ENCODE peak calls at places on chromosome 9, in eight cellular contexts. G is mammary epithelial cell, D is esophagus squamous epithelium, T is lung, Q is heart left ventricle, F is thyroid gland, L is transverse colon, V is pancreas. Z is an unnamed sample. For H3K36me3, the result is how much of the 10 kb centered on the place peaks cover.

GRCh38 chr9:86424246-86424891 is 70.2 kb upstream of the TUT7 start:
- DNase-seq in L (no peak), T (no peak), Q (no peak), D (no peak), F (no peak), V (no peak), G (no peak), Z (no peak)

GRCh38 chr9:13487936-13488335 is 208.4 kb upstream of the MPDZ start:
- DNase-seq in Q (no peak), L (no peak), G (peak), F (peak), V (no peak), T (no peak), D (no peak), Z (no peak)

GRCh38 chr9:117709936-117710335 is 5.7 kb downstream of the TLR4 start:
- DNase-seq in V (no peak), F (no peak), Q (no peak), G (no peak), T (no peak), L (no peak), D (no peak), Z (no peak)

GRCh38 chr9:72205513-72205912 is 56.3 kb downstream of the GDA start:
- DNase-seq in F (no peak), G (peak), Q (no peak), L (no peak), D (no peak), T (no peak), V (no peak), Z (no peak)

GRCh38 chr9:21002040-21002439 is 29.4 kb downstream of the HACD4 start:
- DNase-seq in Q (no peak), T (no peak), G (no peak), V (no peak), F (no peak), D (no peak), L (no peak), Z (no peak)

GRCh38 chr9:107749787-107750444 is 260.3 kb upstream of the KLF4 start:
- DNase-seq in F (peak), D (peak), T (peak), Q (peak), G (peak), L (peak), V (no peak), Z (peak)

GRCh38 chr9:70924905-70925547 is 196.4 kb downstream of the TRPM3 start:
- DNase-seq in F (peak), Q (peak), G (peak), V (no peak), L (peak), T (peak), D (no peak), Z (no peak)

GRCh38 chr9:78354324-78354973 is 57.5 kb downstream of the PSAT1 start:
- DNase-seq in F (no peak), T (no peak), L (no peak), G (no peak), D (no peak), V (no peak), Q (no peak), Z (no peak)

GRCh38 chr9:37271679-37272078 is 150.8 kb upstream of the GRHPR start:
- DNase-seq in Q (no peak), D (no peak), L (no peak), F (no peak), V (no peak), G (no peak), T (no peak), Z (no peak)

GRCh38 chr9:36286388-36286787 is 28.1 kb upstream of the GNE start:
- DNase-seq in F (no peak), L (no peak), Q (no peak), V (no peak), T (no peak), G (no peak), D (no peak), Z (no peak)

GRCh38 chr9:83451308-83451707 is 86.9 kb downstream of the FRMD3 start:
- DNase-seq in G (peak), T (no peak), F (no peak), V (no peak), Q (no peak), D (no peak), L (no peak), Z (no peak)

GRCh38 chr9:136177224-136177623 is 27.7 kb downstream of the LHX3 start:
- DNase-seq in V (peak), Q (no peak), L (no peak), F (no peak), D (no peak), T (no peak), G (no peak), Z (no peak)

GRCh38 chr9:82593436-82593835 is 469.5 kb downstream of the RASEF start:
- DNase-seq in G (no peak), F (no peak), Q (no peak), L (no peak), D (no peak), T (no peak), V (no peak), Z (no peak)

GRCh38 chr9:112012026-112012902 is 115.7 kb downstream of the UGCG start:
- DNase-seq in D (no peak), L (peak), T (peak), F (peak), V (no peak), Q (peak), G (peak), Z (peak)

GRCh38 chr9:118318770-118319443 is 614.7 kb downstream of the TLR4 start:
- DNase-seq in V (no peak), Q (peak), D (no peak), G (peak), F (no peak), L (no peak), T (no peak), Z (peak)

GRCh38 chr9:33458444-33458843 is 11.1 kb upstream of the AQP3 start:
- DNase-seq in V (no peak), G (peak), D (no peak), L (no peak), F (no peak), Q (no peak), T (peak), Z (no peak)

GRCh38 chr9:37011530-37011929 is 22.5 kb downstream of the PAX5 start:
- DNase-seq in F (no peak), T (no peak), V (no peak), L (no peak), D (no peak), G (no peak), Q (no peak), Z (no peak)

GRCh38 chr9:9592104-9592503 is 1020.7 kb downstream of the PTPRD start:
- DNase-seq in Q (no peak), L (no peak), G (no peak), F (no peak), D (no peak), T (no peak), V (no peak), Z (no peak)

GRCh38 chr9:68637020-68637419 is 68.0 kb upstream of the PIP5K1B start:
- DNase-seq in Q (no peak), T (no peak), D (no peak), G (no peak), F (no peak), V (no peak), L (peak), Z (no peak)

GRCh38 chr9:36974731-36975130 is 59.3 kb downstream of the PAX5 start:
- DNase-seq in Q (no peak), V (no peak), T (no peak), L (no peak), F (no peak), G (no peak), D (no peak), Z (no peak)

GRCh38 chr9:105054488-105054887 is 126.5 kb upstream of the ABCA1 start:
- DNase-seq in L (no peak), G (peak), V (no peak), Q (no peak), T (no peak), F (no peak), D (no peak), Z (no peak)

GRCh38 chr9:117809751-117810150 is 105.5 kb downstream of the TLR4 start:
- DNase-seq in F (no peak), T (no peak), V (no peak), G (no peak), Q (no peak), L (no peak), D (no peak), Z (no peak)

GRCh38 chr9:86924206-86924605 is 23.1 kb downstream of the GAS1 start:
- DNase-seq in T (no peak), G (no peak), V (no peak), F (no peak), D (no peak), L (no peak), Q (no peak), Z (no peak)

GRCh38 chr9:32928145-32928763 is 73.2 kb downstream of the APTX start:
- DNase-seq in T (no peak), V (no peak), G (peak), Q (no peak), F (no peak), L (peak), D (no peak), Z (no peak)

GRCh38 chr9:128470560-128470959 is 14.8 kb downstream of the ODF2 start:
- DNase-seq in T (no peak), G (no peak), F (no peak), L (no peak), Q (no peak), V (no peak), D (no peak), Z (no peak)

GRCh38 chr9:111762546-111762945 is 32.2 kb downstream of the SHOC1 start:
- DNase-seq in D (no peak), T (no peak), V (no peak), L (no peak), G (no peak), F (no peak), Q (no peak), Z (no peak)

GRCh38 chr9:85978496-85978895 is 37.5 kb downstream of the NAA35 start:
- DNase-seq in Q (no peak), L (no peak), D (no peak), V (no peak), F (no peak), T (no peak), G (no peak), Z (no peak)

GRCh38 chr9:92590386-92590785 is 54.6 kb upstream of the ECM2 start:
- DNase-seq in Q (peak), F (peak), T (no peak), L (peak), D (no peak), V (no peak), G (no peak), Z (no peak)

GRCh38 chr9:98451576-98451975 is 196.1 kb upstream of the TBC1D2 start:
- DNase-seq in G (no peak), D (no peak), L (no peak), Q (no peak), V (no peak), F (no peak), T (no peak), Z (no peak)

GRCh38 chr9:112502177-112502946 is 15.7 kb downstream of the KIAA1958 start:
- DNase-seq in T (no peak), G (no peak), L (no peak), V (no peak), F (no peak), Q (no peak), D (no peak), Z (no peak)

GRCh38 chr9:130023147-130023787 is 19.7 kb downstream of the FNBP1 start:
- DNase-seq in G (peak), T (no peak), F (peak), Q (no peak), D (no peak), V (no peak), L (no peak), Z (no peak)

GRCh38 chr9:130021123-130021522 is 21.9 kb downstream of the FNBP1 start:
- DNase-seq in L (no peak), G (no peak), T (no peak), V (no peak), F (no peak), D (no peak), Q (no peak), Z (no peak)

GRCh38 chr9:130022566-130023146 is 20.3 kb downstream of the FNBP1 start:
- DNase-seq in G (no peak), V (no peak), T (no peak), D (no peak), L (no peak), F (peak), Q (no peak), Z (no peak)

GRCh38 chr9:130018260-130018659 is 24.7 kb downstream of the FNBP1 start:
- DNase-seq in L (no peak), F (no peak), D (no peak), G (no peak), T (no peak), V (no peak), Q (no peak), Z (no peak)

DNA sequence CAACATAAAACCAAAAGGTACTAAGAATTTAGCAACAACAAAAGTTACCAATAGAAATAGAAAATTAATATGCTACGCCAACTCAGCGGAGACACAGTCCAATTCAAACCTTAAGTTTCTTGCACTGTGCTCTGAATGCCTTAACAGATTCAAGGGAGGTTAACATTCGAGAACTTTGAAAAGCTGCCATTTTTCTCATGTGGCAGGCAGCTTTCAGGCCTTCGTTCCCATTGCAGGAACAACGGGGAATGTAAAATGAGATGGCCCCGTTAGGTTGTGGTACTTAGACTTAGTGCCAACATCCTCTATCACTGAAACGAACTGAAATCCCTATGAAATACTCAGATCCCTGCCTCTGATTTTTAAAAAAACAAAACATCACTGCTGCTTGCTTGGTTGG is 22.4 kb downstream of the FNBP1 start:
- DNase-seq in Q (no peak), D (no peak), G (no peak), F (no peak), V (no peak), T (no peak), L (no peak), Z (no peak)
- H3K27ac ChIP-seq in Q (no peak), D (peak), G (no peak), F (peak), V (no peak), T (no peak), L (peak), Z (no peak)

GRCh38 chr9:138053996-138054752 is 176.6 kb downstream of the CACNA1B start:
- DNase-seq in D (no peak), T (no peak), F (no peak), V (no peak), L (no peak), G (no peak), Q (no peak), Z (peak)
- H3K36me3 ChIP-seq in D (under half), T (under half), F (under half), V (under half), L (under half), G (under half), Q (under half), Z (under half)

DNA sequence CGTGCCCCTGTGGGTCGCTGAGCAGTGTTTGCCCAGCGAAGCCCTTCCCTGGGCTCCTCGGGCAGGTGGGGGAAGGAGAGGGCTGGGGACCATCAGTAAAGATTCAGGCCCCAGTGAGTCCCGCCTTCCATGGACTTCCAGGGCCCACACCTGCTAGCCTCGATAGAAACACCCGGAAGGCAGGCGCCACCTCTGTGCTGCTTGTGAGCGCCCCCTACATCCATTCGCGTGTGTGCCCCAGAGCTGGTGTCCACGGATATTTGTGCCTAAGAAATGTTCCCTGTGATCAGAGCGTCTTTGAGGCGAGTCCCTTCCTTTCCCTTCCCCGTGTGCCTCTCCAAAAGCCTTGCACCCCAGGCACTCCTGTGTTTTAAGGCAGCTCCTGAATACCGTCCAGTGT is 101.2 kb downstream of the COL5A1 start:
- DNase-seq in Q (no peak), D (no peak), V (peak), T (no peak), F (no peak), L (no peak), G (no peak), Z (no peak)
- TF ChIP-seq CTCF in Q (no peak), D (no peak), V (no peak), T (no peak), F (no peak), L (no peak), G (no peak), Z (no peak)

GRCh38 chr9:6779417-6780241 is 21.9 kb downstream of the KDM4C start:
- DNase-seq in F (peak), Q (no peak), G (no peak), T (no peak), L (peak), D (no peak), V (no peak), Z (no peak)

GRCh38 chr9:6782981-6783380 is 25.2 kb downstream of the KDM4C start:
- DNase-seq in D (no peak), F (no peak), T (no peak), V (no peak), Q (no peak), L (no peak), G (no peak), Z (no peak)

GRCh38 chr9:6781476-6781875 is 23.7 kb downstream of the KDM4C start:
- DNase-seq in Q (no peak), T (no peak), L (no peak), G (no peak), D (no peak), F (no peak), V (no peak), Z (no peak)

GRCh38 chr9:6782378-6782777 is 24.6 kb downstream of the KDM4C start:
- DNase-seq in G (no peak), L (no peak), F (no peak), V (no peak), T (no peak), D (no peak), Q (no peak), Z (no peak)

DNA sequence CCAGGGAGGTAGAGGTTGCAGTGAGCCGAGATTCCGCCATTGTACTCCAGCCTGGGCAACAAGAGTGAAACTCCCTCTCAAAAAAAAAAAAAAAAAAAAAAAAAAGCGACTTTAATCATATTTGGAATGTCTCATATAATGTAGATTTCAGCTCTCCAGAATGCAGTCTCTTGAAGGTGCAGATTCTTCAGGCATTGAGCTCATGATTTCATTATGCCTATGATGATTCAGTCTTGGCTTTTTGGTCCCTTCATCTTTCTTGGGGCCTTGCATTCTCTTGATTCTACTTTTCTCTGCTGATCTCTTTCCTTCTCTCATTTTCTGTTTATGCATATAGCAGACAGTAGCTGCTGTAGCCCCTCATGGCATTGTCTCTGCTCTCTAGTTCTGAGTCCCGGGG is 22.9 kb downstream of the KDM4C start:
- DNase-seq in D (no peak), Q (no peak), G (no peak), L (no peak), F (no peak), V (no peak), T (no peak), Z (no peak)
- H3K27ac ChIP-seq in D (no peak), Q (peak), G (no peak), L (peak), F (no peak), V (no peak), T (peak), Z (no peak)

DNA sequence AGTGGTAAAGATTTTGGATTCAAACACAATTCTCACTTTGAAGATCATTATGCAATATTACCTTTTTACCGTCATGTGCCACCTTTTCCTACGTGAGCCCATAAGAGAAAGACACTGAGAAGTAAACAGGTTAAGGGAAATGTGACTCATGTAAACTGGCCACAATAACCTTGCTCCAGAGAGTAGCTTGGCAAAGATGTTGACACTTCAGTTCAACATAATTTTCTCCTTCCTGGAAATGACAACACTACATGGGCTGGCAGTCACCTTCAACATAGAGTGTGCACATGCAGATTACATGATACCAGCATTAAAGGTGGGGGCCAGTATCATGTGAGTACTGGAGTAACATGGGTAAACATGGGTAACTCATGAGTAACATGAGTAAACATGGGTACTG is 141.9 kb downstream of the CDK5RAP2 start:
- DNase-seq in T (no peak), G (no peak), Q (no peak), D (no peak), L (no peak), V (no peak), F (no peak), Z (no peak)
- H3K36me3 ChIP-seq in T (under half), G (under half), Q (half or more), D (under half), L (under half), V (under half), F (under half), Z (under half)

GRCh38 chr9:34502471-34503335 is 20.1 kb downstream of the ENHO start:
- DNase-seq in D (no peak), V (no peak), L (no peak), Q (no peak), G (no peak), F (peak), T (no peak), Z (no peak)
- TF ChIP-seq CTCF in D (no peak), V (no peak), L (no peak), Q (no peak), G (no peak), F (no peak), T (no peak), Z (no peak)

DNA sequence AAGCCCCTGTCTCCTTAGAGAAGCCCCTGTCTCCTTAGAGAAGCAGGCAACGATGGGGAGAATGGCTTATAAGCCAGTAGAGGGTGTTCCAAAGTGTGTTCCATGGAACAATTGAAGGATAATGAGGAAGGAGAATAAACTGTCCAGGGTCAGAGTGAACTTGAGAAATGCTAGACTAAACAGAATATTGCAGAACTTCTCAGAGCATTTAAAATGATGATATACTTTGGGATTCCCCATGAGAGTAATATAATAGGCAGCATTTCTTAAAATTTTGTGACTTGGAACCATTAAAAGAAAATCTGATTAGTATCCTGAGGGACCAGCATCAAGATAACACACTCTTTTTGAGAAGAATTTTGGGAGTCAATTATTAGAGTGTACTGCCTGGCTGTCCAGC is 116.7 kb downstream of the PBX3 start:
- DNase-seq in Q (no peak), T (no peak), F (no peak), L (no peak), D (no peak), V (no peak), G (no peak), Z (no peak)
- H3K27ac ChIP-seq in Q (no peak), T (no peak), F (no peak), L (no peak), D (no peak), V (no peak), G (no peak), Z (no peak)